ENCODE peak calls at places on chromosomes 5 and 9, in six cellular contexts. One of them, this sample, is unnamed.

GRCh38 chr9:10173561-10173960 is 439.2 kb downstream of the PTPRD start:
- DNase-seq in HCT116: no peak
- DNase-seq in Caco-2: no peak
- DNase-seq in psoas muscle: no peak
- DNase-seq in HL-60: no peak
- DNase-seq in AG04449: no peak
- DNase-seq in this sample: no peak

GRCh38 chr9:87862536-87863268 is 20.0 kb upstream of the SPATA31E1 start:
- DNase-seq in HCT116: peak; percentile 35
- DNase-seq in Caco-2: no peak
- DNase-seq in psoas muscle: no peak
- DNase-seq in HL-60: no peak
- DNase-seq in AG04449: peak; percentile 28
- DNase-seq in this sample: no peak

GRCh38 chr5:113491022-113491421 is 2.8 kb upstream of the MCC start:
- DNase-seq in HCT116: no peak
- DNase-seq in Caco-2: no peak
- DNase-seq in psoas muscle: no peak
- DNase-seq in HL-60: no peak
- DNase-seq in AG04449: no peak
- DNase-seq in this sample: no peak

GRCh38 chr5:124289122-124289521 is 457.3 kb downstream of the ZNF608 start:
- DNase-seq in HCT116: no peak
- DNase-seq in Caco-2: no peak
- DNase-seq in psoas muscle: no peak
- DNase-seq in HL-60: no peak
- DNase-seq in AG04449: no peak
- DNase-seq in this sample: no peak

GRCh38 chr5:168017313-168017712 is 274.1 kb upstream of the WWC1 start:
- DNase-seq in HCT116: no peak
- DNase-seq in Caco-2: no peak
- DNase-seq in psoas muscle: no peak
- DNase-seq in HL-60: no peak
- DNase-seq in AG04449: no peak
- DNase-seq in this sample: no peak

GRCh38 chr5:167355370-167355769 is 936.1 kb upstream of the WWC1 start:
- DNase-seq in HCT116: no peak
- DNase-seq in Caco-2: no peak
- DNase-seq in psoas muscle: no peak
- DNase-seq in HL-60: no peak
- DNase-seq in AG04449: no peak
- DNase-seq in this sample: no peak

GRCh38 chr5:130555429-130555828 is 609.6 kb downstream of the HINT1 start:
- DNase-seq in HCT116: no peak
- DNase-seq in Caco-2: peak; percentile 5
- DNase-seq in psoas muscle: no peak
- DNase-seq in HL-60: no peak
- DNase-seq in AG04449: no peak
- DNase-seq in this sample: no peak

GRCh38 chr5:41921874-41922273 is 3.2 kb upstream of the FBXO4 start:
- DNase-seq in HCT116: no peak
- DNase-seq in Caco-2: no peak
- DNase-seq in psoas muscle: no peak
- DNase-seq in HL-60: no peak
- DNase-seq in AG04449: no peak
- DNase-seq in this sample: no peak

GRCh38 chr9:21964925-21965385 is 29.2 kb downstream of the CDKN2A start:
- DNase-seq in HCT116: no peak
- DNase-seq in Caco-2: peak; percentile 28
- DNase-seq in psoas muscle: peak; percentile 59
- DNase-seq in HL-60: no peak
- DNase-seq in AG04449: no peak
- DNase-seq in this sample: peak; percentile 52

GRCh38 chr5:177382423-177383029 is 1.7 kb upstream of the SLC34A1 start:
- DNase-seq in HCT116: no peak
- DNase-seq in Caco-2: peak; percentile 53
- DNase-seq in psoas muscle: no peak
- DNase-seq in HL-60: no peak
- DNase-seq in AG04449: no peak
- DNase-seq in this sample: no peak

GRCh38 chr9:93037476-93037971 is 21.0 kb upstream of the SUSD3 start:
- DNase-seq in HCT116: no peak
- DNase-seq in Caco-2: no peak
- DNase-seq in psoas muscle: no peak
- DNase-seq in HL-60: peak; percentile 54
- DNase-seq in AG04449: no peak
- DNase-seq in this sample: no peak

GRCh38 chr9:89926167-89926566 is 321.4 kb downstream of the GADD45G start:
- DNase-seq in HCT116: no peak
- DNase-seq in Caco-2: no peak
- DNase-seq in psoas muscle: no peak
- DNase-seq in HL-60: no peak
- DNase-seq in AG04449: no peak
- DNase-seq in this sample: no peak

GRCh38 chr9:112308576-112308975 is 24.8 kb downstream of the PTBP3 start:
- DNase-seq in HCT116: no peak
- DNase-seq in Caco-2: peak; percentile 35
- DNase-seq in psoas muscle: no peak
- DNase-seq in HL-60: no peak
- DNase-seq in AG04449: no peak
- DNase-seq in this sample: no peak

GRCh38 chr5:169499990-169500389 is 83.6 kb upstream of the SPDL1 start:
- DNase-seq in HCT116: no peak
- DNase-seq in Caco-2: no peak
- DNase-seq in psoas muscle: no peak
- DNase-seq in HL-60: no peak
- DNase-seq in AG04449: no peak
- DNase-seq in this sample: no peak

GRCh38 chr5:150303660-150304411 is 1.1 kb upstream of the ARSI start:
- DNase-seq in HCT116: no peak
- DNase-seq in Caco-2: no peak
- DNase-seq in psoas muscle: no peak
- DNase-seq in HL-60: no peak
- DNase-seq in AG04449: no peak
- DNase-seq in this sample: no peak

GRCh38 chr5:78399115-78399514 is 38.7 kb downstream of the SCAMP1 start:
- DNase-seq in HCT116: no peak
- DNase-seq in Caco-2: no peak
- DNase-seq in psoas muscle: no peak
- DNase-seq in HL-60: no peak
- DNase-seq in AG04449: no peak
- DNase-seq in this sample: no peak

GRCh38 chr9:131272212-131272611 is 4.1 kb downstream of the FAM78A start:
- DNase-seq in HCT116: no peak
- DNase-seq in Caco-2: no peak
- DNase-seq in psoas muscle: no peak
- DNase-seq in HL-60: no peak
- DNase-seq in AG04449: no peak
- DNase-seq in this sample: no peak

GRCh38 chr9:104842698-104843097 is 78.8 kb downstream of the NIPSNAP3B start:
- DNase-seq in HCT116: no peak
- DNase-seq in Caco-2: no peak
- DNase-seq in psoas muscle: no peak
- DNase-seq in HL-60: no peak
- DNase-seq in AG04449: no peak
- DNase-seq in this sample: no peak

GRCh38 chr9:123929870-123930831 is at the start of gene DENND1A:
- DNase-seq in HCT116: peak; percentile 57
- DNase-seq in Caco-2: peak; percentile 95
- DNase-seq in psoas muscle: peak; percentile 95
- DNase-seq in HL-60: peak; percentile 73
- DNase-seq in AG04449: no peak
- DNase-seq in this sample: peak; percentile 96

GRCh38 chr9:25556535-25556934 is 121.7 kb downstream of the TUSC1 start:
- DNase-seq in HCT116: no peak
- DNase-seq in Caco-2: no peak
- DNase-seq in psoas muscle: no peak
- DNase-seq in HL-60: no peak
- DNase-seq in AG04449: no peak
- DNase-seq in this sample: no peak

GRCh38 chr5:173138707-173139106 is 5.6 kb upstream of the BNIP1 start:
- DNase-seq in HCT116: no peak
- DNase-seq in Caco-2: peak; percentile 36
- DNase-seq in psoas muscle: no peak
- DNase-seq in HL-60: no peak
- DNase-seq in AG04449: no peak
- DNase-seq in this sample: no peak

GRCh38 chr9:99962685-99963261 is 56.3 kb downstream of the STX17 start:
- DNase-seq in HCT116: no peak
- DNase-seq in Caco-2: no peak
- DNase-seq in psoas muscle: no peak
- DNase-seq in HL-60: no peak
- DNase-seq in AG04449: no peak
- DNase-seq in this sample: no peak

GRCh38 chr5:168350315-168350714 is 58.9 kb downstream of the WWC1 start:
- DNase-seq in HCT116: no peak
- DNase-seq in Caco-2: no peak
- DNase-seq in psoas muscle: no peak
- DNase-seq in HL-60: no peak
- DNase-seq in AG04449: no peak
- DNase-seq in this sample: no peak

GRCh38 chr5:79689541-79690466 is at the start of gene CMYA5:
- DNase-seq in HCT116: no peak
- DNase-seq in Caco-2: no peak
- DNase-seq in psoas muscle: peak; percentile 93
- DNase-seq in HL-60: no peak
- DNase-seq in AG04449: no peak
- DNase-seq in this sample: no peak

GRCh38 chr5:139472410-139473030 is 1.7 kb downstream of the SMIM33 start:
- DNase-seq in HCT116: no peak
- DNase-seq in Caco-2: no peak
- DNase-seq in psoas muscle: no peak
- DNase-seq in HL-60: no peak
- DNase-seq in AG04449: no peak
- DNase-seq in this sample: no peak

GRCh38 chr9:133738039-133738805 is at the start of gene SARDH:
- DNase-seq in HCT116: no peak
- DNase-seq in Caco-2: no peak
- DNase-seq in psoas muscle: peak; percentile 70
- DNase-seq in HL-60: no peak
- DNase-seq in AG04449: no peak
- DNase-seq in this sample: peak; percentile 82

GRCh38 chr9:132776891-132777290 is 101.2 kb downstream of the AK8 start:
- DNase-seq in HCT116: no peak
- DNase-seq in Caco-2: no peak
- DNase-seq in psoas muscle: no peak
- DNase-seq in HL-60: no peak
- DNase-seq in AG04449: no peak
- DNase-seq in this sample: no peak

GRCh38 chr5:122738088-122738487 is 36.8 kb upstream of the SNX2 start:
- DNase-seq in HCT116: no peak
- DNase-seq in Caco-2: no peak
- DNase-seq in psoas muscle: no peak
- DNase-seq in HL-60: no peak
- DNase-seq in AG04449: no peak
- DNase-seq in this sample: no peak
- TF ChIP-seq CTCF in HCT116: no peak
- TF ChIP-seq CTCF in Caco-2: no peak
- TF ChIP-seq CTCF in psoas muscle: no peak
- TF ChIP-seq CTCF in HL-60: no peak
- TF ChIP-seq CTCF in AG04449: no peak
- TF ChIP-seq CTCF in this sample: no peak

DNA sequence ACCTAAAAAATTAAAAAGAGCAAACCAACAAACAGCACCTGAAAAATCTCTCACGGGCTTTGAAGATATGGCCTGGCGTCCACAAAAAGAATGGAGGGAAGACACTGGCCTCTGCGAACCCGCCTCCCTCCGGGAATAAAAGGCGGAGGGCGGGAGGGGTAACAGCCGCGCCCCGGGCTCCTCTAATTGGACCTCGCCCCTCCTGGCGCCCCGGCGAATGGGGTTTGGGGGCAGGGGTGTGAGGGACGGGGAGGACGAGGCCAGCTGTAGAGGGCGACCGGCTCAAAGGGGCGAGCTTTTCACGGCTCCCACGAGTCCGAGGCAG is 753 bp downstream of the FANCC start:
- DNase-seq in HCT116: peak; percentile 45
- DNase-seq in Caco-2: peak; percentile 92
- DNase-seq in psoas muscle: peak; percentile 75
- DNase-seq in HL-60: no peak
- DNase-seq in AG04449: no peak
- DNase-seq in this sample: peak; percentile 75
- TF ChIP-seq CTCF in HCT116: no peak
- TF ChIP-seq CTCF in Caco-2: no peak
- TF ChIP-seq CTCF in psoas muscle: no peak
- TF ChIP-seq CTCF in HL-60: no peak
- TF ChIP-seq CTCF in AG04449: peak; percentile 4
- TF ChIP-seq CTCF in this sample: no peak

GRCh38 chr5:155746340-155747038 is 580.5 kb upstream of the SGCD start:
- DNase-seq in HCT116: no peak
- DNase-seq in Caco-2: peak; percentile 5
- DNase-seq in psoas muscle: no peak
- DNase-seq in HL-60: no peak
- DNase-seq in AG04449: no peak
- DNase-seq in this sample: no peak
- TF ChIP-seq CTCF in HCT116: no peak
- TF ChIP-seq CTCF in Caco-2: peak; percentile 11
- TF ChIP-seq CTCF in psoas muscle: no peak
- TF ChIP-seq CTCF in HL-60: no peak
- TF ChIP-seq CTCF in AG04449: no peak
- TF ChIP-seq CTCF in this sample: no peak

DNA sequence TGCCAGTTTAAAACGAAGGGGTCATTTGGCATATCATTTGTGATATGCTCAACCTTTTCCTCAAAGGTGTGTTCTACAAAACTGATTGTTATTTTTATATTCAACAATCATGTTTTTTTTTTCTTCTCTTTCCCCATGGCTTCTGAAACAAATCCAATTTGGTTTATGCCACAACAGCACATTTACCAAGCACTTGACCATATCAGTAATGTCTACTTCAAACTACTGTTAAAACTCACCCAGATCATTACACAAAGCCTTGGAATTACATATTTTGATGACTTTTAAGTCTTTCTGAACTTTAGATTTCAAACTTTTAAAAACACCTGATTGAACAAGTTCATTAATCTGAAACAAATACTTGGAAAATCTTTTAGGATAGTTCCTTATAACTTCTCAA is 29.2 kb downstream of the PWWP2A start:
- DNase-seq in HCT116: no peak
- DNase-seq in Caco-2: no peak
- DNase-seq in psoas muscle: no peak
- DNase-seq in HL-60: no peak
- DNase-seq in AG04449: no peak
- DNase-seq in this sample: no peak
- TF ChIP-seq CTCF in HCT116: no peak
- TF ChIP-seq CTCF in Caco-2: no peak
- TF ChIP-seq CTCF in psoas muscle: no peak
- TF ChIP-seq CTCF in HL-60: no peak
- TF ChIP-seq CTCF in AG04449: no peak
- TF ChIP-seq CTCF in this sample: no peak

GRCh38 chr9:69207503-69207902 is 33.4 kb downstream of the TJP2 start:
- DNase-seq in HCT116: no peak
- DNase-seq in Caco-2: peak; percentile 13
- DNase-seq in psoas muscle: no peak
- DNase-seq in HL-60: no peak
- DNase-seq in AG04449: no peak
- DNase-seq in this sample: no peak
- TF ChIP-seq CTCF in HCT116: peak; percentile 22
- TF ChIP-seq CTCF in Caco-2: no peak
- TF ChIP-seq CTCF in psoas muscle: no peak
- TF ChIP-seq CTCF in HL-60: no peak
- TF ChIP-seq CTCF in AG04449: no peak
- TF ChIP-seq CTCF in this sample: no peak

This sample was measured in GM10248.